ENCODE peak calls at places on chromosomes 4 and X, in eight cellular contexts. D, N, T, B, P, F, S and V are unnamed samples.

GRCh38 chrX:23871905-23872546 is 35.7 kb downstream of the APOO start:
- DNase-seq in D (no peak), B (no peak), T (no peak), F (no peak), P (no peak), N (no peak), S (no peak), V (no peak)

GRCh38 chr4:130849985-130850632 is 1754.2 kb downstream of the C4orf33 start:
- DNase-seq in S (no peak), T (peak), F (peak), P (no peak), D (no peak), B (no peak), N (peak), V (peak)

GRCh38 chr4:3784469-3785291 is 18.5 kb downstream of the ADRA2C start:
- DNase-seq in F (no peak), T (no peak), B (no peak), N (no peak), D (no peak), S (no peak), P (no peak), V (peak)

GRCh38 chrX:40392599-40392998 is 188.2 kb upstream of the ATP6AP2 start:
- DNase-seq in D (no peak), B (no peak), T (no peak), S (peak), F (no peak), N (no peak), P (no peak), V (no peak)

GRCh38 chr4:133593764-133594163 is 444.7 kb downstream of the PCDH10 start:
- DNase-seq in S (no peak), F (no peak), D (no peak), B (no peak), P (no peak), N (no peak), T (no peak), V (no peak)

GRCh38 chr4:181528570-181529184 is 714.5 kb upstream of the TENM3 start:
- DNase-seq in N (peak), P (peak), T (peak), S (peak), B (no peak), F (no peak), D (peak), V (peak)

GRCh38 chr4:143700420-143701352 is at the start of gene FREM3:
- DNase-seq in F (no peak), S (no peak), N (no peak), P (peak), B (no peak), T (no peak), D (no peak), V (peak)

GRCh38 chrX:107029752-107030151 is 29.7 kb upstream of the MORC4 start:
- DNase-seq in N (no peak), T (no peak), S (no peak), B (no peak), F (no peak), D (no peak), P (no peak), V (no peak)

GRCh38 chrX:115988825-115989224 is 181.7 kb upstream of the AGTR2 start:
- DNase-seq in T (no peak), B (no peak), P (peak), D (no peak), F (no peak), S (no peak), N (peak), V (no peak)

GRCh38 chr4:101126044-101126443 is 221.3 kb downstream of the PPP3CA start:
- DNase-seq in T (peak), P (no peak), N (peak), F (no peak), S (no peak), D (no peak), B (no peak), V (no peak)

GRCh38 chr4:169198167-169198566 is 72.6 kb downstream of the SH3RF1 start:
- DNase-seq in P (no peak), D (no peak), F (no peak), B (no peak), N (no peak), S (no peak), T (no peak), V (no peak)

GRCh38 chr4:10622728-10623127 is 61.8 kb downstream of the CLNK start:
- DNase-seq in F (no peak), D (no peak), T (no peak), B (no peak), S (no peak), N (peak), P (peak), V (peak)

GRCh38 chr4:29708473-29708872 is 1011.7 kb upstream of the PCDH7 start:
- DNase-seq in S (no peak), N (no peak), T (peak), P (no peak), D (no peak), B (no peak), F (peak), V (peak)

GRCh38 chr4:26473893-26474292 is 16.4 kb downstream of the CCKAR start:
- DNase-seq in B (no peak), D (no peak), N (no peak), P (no peak), T (no peak), S (no peak), F (no peak), V (no peak)

GRCh38 chr4:148052448-148052847 is 320.6 kb downstream of the ARHGAP10 start:
- DNase-seq in B (no peak), N (peak), F (no peak), T (no peak), S (no peak), P (peak), D (peak), V (no peak)

DNA sequence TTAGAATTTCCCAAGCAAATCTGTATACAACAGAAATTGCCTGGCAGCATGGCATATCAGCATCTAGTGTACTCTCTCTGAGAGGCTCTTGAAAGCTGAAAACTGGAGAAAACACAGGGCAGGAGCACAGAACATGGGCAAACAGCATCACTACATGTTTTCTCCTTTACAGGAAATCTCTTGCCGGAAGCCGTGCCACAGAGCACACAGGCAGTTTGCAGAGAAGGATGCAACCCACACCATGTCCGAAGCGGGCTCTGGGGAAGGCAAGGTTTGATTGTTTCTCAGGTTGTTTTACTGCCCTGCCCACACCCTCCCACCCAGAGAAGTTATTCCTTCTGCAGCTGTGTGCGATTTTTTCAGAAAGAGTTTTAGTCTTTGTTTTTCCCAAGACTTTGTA is 41.1 kb upstream of the FAM9C start:
- DNase-seq in P (peak), F (no peak), N (no peak), T (no peak), S (no peak), B (no peak), D (no peak), V (no peak)
- H3K4me3 ChIP-seq in P (peak), F (no peak), N (no peak), T (no peak), S (no peak), B (no peak), D (no peak), V (no peak)

GRCh38 chr4:13968723-13969122 is 341.2 kb upstream of the BOD1L1 start:
- DNase-seq in F (no peak), T (peak), N (no peak), S (no peak), P (no peak), B (no peak), D (no peak), V (peak)

GRCh38 chr4:13970349-13970748 is 342.8 kb upstream of the BOD1L1 start:
- DNase-seq in S (no peak), N (peak), F (no peak), P (no peak), B (no peak), T (peak), D (no peak), V (no peak)

GRCh38 chr4:13963601-13964000 is 336.1 kb upstream of the BOD1L1 start:
- DNase-seq in N (peak), B (no peak), S (no peak), P (no peak), F (peak), D (no peak), T (peak), V (no peak)

GRCh38 chr4:13966241-13967195 is 339.0 kb upstream of the BOD1L1 start:
- DNase-seq in S (no peak), F (no peak), D (no peak), T (peak), B (no peak), N (peak), P (no peak), V (peak)
- H3K4me3 ChIP-seq in S (no peak), F (no peak), D (no peak), T (no peak), B (no peak), N (no peak), P (no peak), V (no peak)

DNA sequence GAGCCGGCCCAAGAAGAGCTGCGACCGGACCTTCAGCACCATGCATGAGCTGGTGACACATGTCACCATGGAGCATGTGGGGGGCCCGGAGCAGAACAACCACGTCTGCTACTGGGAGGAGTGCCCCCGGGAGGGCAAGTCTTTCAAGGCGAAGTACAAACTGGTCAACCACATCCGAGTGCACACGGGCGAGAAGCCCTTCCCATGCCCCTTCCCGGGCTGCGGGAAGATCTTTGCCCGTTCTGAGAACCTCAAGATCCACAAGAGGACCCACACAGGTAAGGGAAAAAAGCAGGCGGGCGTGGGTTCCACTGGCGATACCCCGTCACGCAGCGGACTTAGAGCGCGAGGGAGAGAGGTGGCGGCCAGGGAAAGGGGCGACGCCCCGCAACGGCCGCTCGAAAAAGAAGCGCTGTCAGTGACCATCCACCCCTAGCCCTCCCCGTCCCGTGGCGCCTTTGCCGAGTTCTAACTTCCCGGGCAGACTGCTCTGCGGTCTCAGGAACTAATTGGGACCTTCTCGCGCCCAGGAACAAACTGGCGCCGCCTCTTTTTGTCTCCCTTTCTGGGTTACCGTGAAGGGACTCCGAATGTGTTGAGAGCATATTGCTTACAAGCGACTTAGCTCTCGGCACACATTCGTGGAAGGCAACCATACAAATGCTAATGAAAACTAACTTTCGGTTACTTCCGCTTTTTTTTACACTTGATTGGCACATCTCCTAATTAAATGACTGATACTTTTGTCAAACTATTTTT is 1.7 kb downstream of the ZIC3 start:
- DNase-seq in B (no peak), D (no peak), N (no peak), T (no peak), F (no peak), P (no peak), S (no peak), V (no peak)
- H3K4me3 ChIP-seq in B (no peak), D (no peak), N (peak), T (no peak), F (no peak), P (no peak), S (peak), V (no peak)

GRCh38 chr4:111812760-111813159 is 332.5 kb upstream of the FAM241A start:
- DNase-seq in D (no peak), S (no peak), N (no peak), T (no peak), F (no peak), P (no peak), B (no peak), V (no peak)
- H3K4me3 ChIP-seq in D (no peak), S (no peak), N (no peak), T (no peak), F (no peak), P (no peak), B (no peak), V (no peak)